ENCODE peak calls at places on chromosomes 2 and 18, in five cellular contexts. Y is fibroblast of lung, O is MM.1S, F is A673, X is GM23338. R is an unnamed sample.

GRCh38 chr18:49756671-49757362 is 56.5 kb downstream of the ACAA2 start:
- DNase-seq in X (no peak), Y (no peak), O (no peak), F (no peak), R (no peak)

GRCh38 chr18:28041366-28041765 is 135.6 kb downstream of the CDH2 start:
- DNase-seq in Y (peak), F (peak), O (no peak), X (no peak), R (peak)

GRCh38 chr2:219298759-219299371 is 10.3 kb downstream of the PTPRN start:
- DNase-seq in Y (peak), F (peak), X (peak), O (peak), R (peak)

GRCh38 chr2:225735844-225736243 is 336.3 kb downstream of the NYAP2 start:
- DNase-seq in Y (peak), O (no peak), F (peak), X (no peak), R (peak)

GRCh38 chr2:55165567-55165966 is 66.5 kb downstream of the CLHC1 start:
- DNase-seq in Y (peak), O (no peak), X (no peak), F (no peak), R (peak)

GRCh38 chr2:15279181-15279876 is 281.8 kb downstream of the NBAS start:
- DNase-seq in X (no peak), Y (no peak), O (no peak), F (no peak), R (no peak)

GRCh38 chr18:37242091-37242490 is 323.5 kb downstream of the CELF4 start:
- DNase-seq in X (no peak), Y (no peak), F (no peak), O (no peak), R (no peak)

GRCh38 chr2:203619192-203619878 is 84.2 kb upstream of the RAPH1 start:
- DNase-seq in X (no peak), F (no peak), Y (no peak), O (no peak), R (no peak)

GRCh38 chr2:234275515-234275914 is 221.4 kb downstream of the ARL4C start:
- DNase-seq in Y (no peak), F (no peak), O (no peak), X (no peak), R (no peak)

GRCh38 chr2:168495524-168495923 is 39.5 kb downstream of the CERS6 start:
- DNase-seq in F (no peak), Y (no peak), X (no peak), O (peak), R (no peak)

GRCh38 chr2:36322108-36322507 is 33.5 kb upstream of the CRIM1 start:
- DNase-seq in O (no peak), X (peak), F (peak), Y (peak), R (peak)

GRCh38 chr18:48227206-48227605 is 182.0 kb downstream of the ZBTB7C start:
- DNase-seq in F (no peak), O (peak), Y (no peak), X (no peak), R (peak)

DNA sequence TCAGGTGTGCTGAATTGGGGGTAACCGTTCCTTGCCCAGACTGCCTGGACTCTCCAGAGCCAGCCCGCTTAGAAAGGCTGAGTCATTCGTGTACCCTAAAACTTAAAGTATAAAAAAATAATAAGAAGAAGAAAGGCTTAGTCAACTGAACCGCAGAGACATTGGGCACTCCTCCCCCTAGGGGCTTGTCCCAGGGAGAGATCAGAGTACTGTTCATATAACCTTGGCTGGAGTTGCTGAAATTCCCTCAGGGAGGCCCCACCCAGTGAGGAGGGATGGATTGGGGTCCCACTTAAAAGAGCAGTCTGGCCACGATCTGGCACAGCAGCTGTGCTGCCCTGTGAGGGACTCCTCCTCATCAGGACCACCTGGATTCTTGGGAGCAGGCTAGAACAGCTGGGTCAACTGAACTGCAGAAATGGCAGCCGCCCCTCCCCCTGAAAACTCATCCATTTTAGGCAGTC is 37.2 kb downstream of the ANKRD12 start:
- DNase-seq in O (no peak), Y (no peak), F (no peak), X (no peak), R (no peak)
- TF ChIP-seq EZH2 in O (no peak), Y (no peak), F (no peak), X (no peak), R (no peak)

DNA sequence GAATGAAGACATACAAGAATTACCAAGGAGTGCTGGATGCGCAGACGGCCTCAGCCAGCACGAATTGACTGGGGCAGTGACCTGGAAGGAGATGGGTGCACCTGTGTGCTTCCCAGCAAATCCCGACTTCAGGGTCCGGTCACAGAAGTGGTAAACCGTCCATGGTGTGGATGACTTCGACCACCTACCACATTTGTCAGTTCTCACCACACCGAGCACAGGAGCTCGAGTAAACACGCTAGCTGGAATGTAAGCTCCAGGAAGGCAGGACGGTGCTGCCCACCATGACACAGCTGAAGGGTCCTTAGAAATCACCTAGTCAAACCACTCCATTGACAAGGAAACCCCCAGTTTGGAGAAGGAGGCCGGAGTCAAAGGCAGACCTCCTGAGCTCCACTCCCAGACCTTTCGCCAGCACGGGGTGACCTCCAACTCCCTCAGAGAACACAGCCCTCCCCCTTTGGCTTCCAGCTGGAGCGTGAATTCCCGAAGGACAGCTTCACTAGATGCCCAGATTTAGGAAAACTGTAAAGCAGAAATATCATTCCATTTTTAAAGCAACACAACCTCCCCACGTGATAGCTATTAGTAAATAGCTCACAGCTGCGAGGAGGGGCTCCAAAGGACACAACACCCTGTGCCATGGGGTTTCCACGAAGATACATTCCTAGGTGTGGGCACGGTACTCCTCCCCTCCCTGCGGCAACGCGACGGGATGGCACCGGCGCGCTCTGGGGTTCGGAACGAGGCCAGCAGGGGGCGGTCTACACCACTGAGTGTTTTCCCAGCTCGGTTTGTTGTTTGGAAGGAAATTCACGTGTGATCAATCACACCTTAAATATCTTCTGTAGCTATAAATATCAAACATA is 34.1 kb upstream of the GNAL start:
- DNase-seq in O (peak), F (peak), X (peak), Y (no peak), R (peak)
- TF ChIP-seq EZH2 in O (no peak), F (no peak), X (no peak), Y (no peak), R (no peak)

GRCh38 chr2:170156592-170156991 is 21.4 kb upstream of the MYO3B start:
- DNase-seq in Y (no peak), O (no peak), X (no peak), F (no peak), R (no peak)

GRCh38 chr2:170162261-170162612 is 15.7 kb upstream of the MYO3B start:
- DNase-seq in F (no peak), O (no peak), X (no peak), Y (peak), R (peak)

GRCh38 chr2:170157025-170157684 is 20.8 kb upstream of the MYO3B start:
- DNase-seq in Y (peak), O (no peak), X (no peak), F (no peak), R (peak)

GRCh38 chr2:170161516-170162260 is 16.3 kb upstream of the MYO3B start:
- DNase-seq in F (no peak), Y (no peak), O (no peak), X (no peak), R (peak)

DNA sequence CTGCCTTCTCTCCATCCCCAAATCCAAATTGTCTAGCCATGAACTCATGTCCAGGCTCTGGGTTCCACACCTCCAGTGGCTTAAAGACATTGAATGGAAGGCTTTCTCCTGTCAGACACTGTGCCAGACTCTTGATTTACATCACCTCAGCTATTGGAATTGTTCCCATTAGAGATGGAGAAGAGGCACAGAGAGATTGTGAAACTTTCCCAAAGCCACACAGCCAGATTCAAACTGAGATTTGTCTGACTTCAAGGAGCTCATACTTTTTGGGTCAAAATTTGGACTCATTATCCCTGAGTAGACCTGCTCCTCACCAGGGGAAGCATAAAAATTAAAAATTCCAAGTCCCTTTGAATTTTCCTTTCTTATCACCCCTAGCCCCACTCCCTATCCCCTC is 18.9 kb upstream of the MYO3B start:
- DNase-seq in O (no peak), F (no peak), X (no peak), Y (no peak), R (no peak)
- TF ChIP-seq EZH2 in O (no peak), F (no peak), X (no peak), Y (no peak), R (no peak)

GRCh38 chr2:19351914-19352697 is 6.3 kb downstream of the OSR1 start:
- DNase-seq in X (peak), F (no peak), Y (no peak), O (peak), R (no peak)
- TF ChIP-seq EZH2 in X (peak), F (no peak), Y (no peak), O (no peak), R (no peak)

GRCh38 chr18:905307-905947 is 756 bp downstream of the ADCYAP1 start:
- DNase-seq in O (no peak), X (peak), F (no peak), Y (no peak), R (no peak)
- TF ChIP-seq EZH2 in O (no peak), X (no peak), F (peak), Y (peak), R (peak)

GRCh38 chr2:85888020-85888744 is 608 bp downstream of the ST3GAL5 start:
- DNase-seq in F (peak), O (peak), X (peak), Y (no peak), R (peak)
- TF ChIP-seq EZH2 in F (no peak), O (no peak), X (peak), Y (no peak), R (no peak)

R was measured in GM23248.